ENCODE peak calls at places on chromosomes 16 and 17, in six cellular contexts. E is esophagus squamous epithelium, N is sigmoid colon, K is IMR-90, U is body of pancreas, R is transverse colon. C is an unnamed sample.

GRCh38 chr16:53150769-53151168 is 96.0 kb downstream of the CHD9 start:
- DNase-seq in E (no peak), N (no peak), K (no peak), U (no peak), R (no peak), C (no peak)

GRCh38 chr16:8866118-8866883 is 2.5 kb downstream of the CARHSP1 start:
- DNase-seq in E (no peak), N (peak; percentile 89), K (no peak), U (peak; percentile 59), R (peak; percentile 54), C (no peak)

GRCh38 chr17:66906321-66907278 is 57.9 kb upstream of the CACNG4 start:
- DNase-seq in E (no peak), N (peak; percentile 86), K (peak; percentile 76), U (peak; percentile 94), R (peak; percentile 83), C (peak; percentile 83)

GRCh38 chr17:77437017-77437416 is 296.2 kb downstream of the SEC14L1 start:
- DNase-seq in E (no peak), N (peak; percentile 82), K (peak; percentile 80), U (no peak), R (peak; percentile 42), C (peak; percentile 87)

GRCh38 chr17:83171661-83172060 is 92.3 kb downstream of the METRNL start:
- DNase-seq in E (no peak), N (no peak), K (no peak), U (no peak), R (no peak), C (no peak)

GRCh38 chr16:1706386-1707192 is 594 bp downstream of the MAPK8IP3 start:
- DNase-seq in E (no peak), N (no peak), K (peak; percentile 36), U (no peak), R (no peak), C (no peak)

GRCh38 chr17:31900877-31901276 is 631 bp downstream of the UTP6 start:
- DNase-seq in E (no peak), N (no peak), K (peak; percentile 25), U (no peak), R (no peak), C (no peak)

GRCh38 chr16:72927199-72928088 is 120.5 kb downstream of the ZFHX3 start:
- DNase-seq in E (no peak), N (peak; percentile 65), K (peak; percentile 97), U (peak; percentile 56), R (peak; percentile 20), C (peak; percentile 71)

GRCh38 chr17:49249292-49249794 is 18.8 kb upstream of the PHOSPHO1 start:
- DNase-seq in E (no peak), N (no peak), K (no peak), U (peak; percentile 20), R (no peak), C (no peak)

GRCh38 chr16:86894168-86894567 is 315.8 kb downstream of the FOXL1 start:
- DNase-seq in E (no peak), N (no peak), K (no peak), U (no peak), R (no peak), C (no peak)

GRCh38 chr16:84292032-84292431 is 2.6 kb upstream of the WFDC1 start:
- DNase-seq in E (no peak), N (no peak), K (no peak), U (no peak), R (no peak), C (no peak)

GRCh38 chr16:3182608-3183444 is 5.2 kb upstream of the OR1F1 start:
- DNase-seq in E (no peak), N (no peak), K (peak; percentile 55), U (peak; percentile 50), R (peak; percentile 35), C (peak; percentile 88)

GRCh38 chr17:7774037-7774659 is 56.6 kb downstream of the DNAH2 start:
- DNase-seq in E (no peak), N (no peak), K (peak; percentile 78), U (no peak), R (no peak), C (no peak)

GRCh38 chr16:78122774-78123315 is 23.4 kb downstream of the WWOX start:
- DNase-seq in E (no peak), N (no peak), K (peak; percentile 53), U (no peak), R (no peak), C (no peak)

GRCh38 chr16:2460916-2461315 is 1.0 kb downstream of the TEDC2 start:
- DNase-seq in E (no peak), N (no peak), K (no peak), U (no peak), R (no peak), C (no peak)

GRCh38 chr16:72530434-72530833 is 358.5 kb upstream of the PMFBP1 start:
- DNase-seq in E (no peak), N (no peak), K (peak; percentile 75), U (no peak), R (no peak), C (no peak)

GRCh38 chr17:75151893-75152292 is 2.4 kb downstream of the JPT1 start:
- DNase-seq in E (no peak), N (no peak), K (peak; percentile 52), U (no peak), R (no peak), C (no peak)

GRCh38 chr16:46673320-46674013 is 15.5 kb downstream of the VPS35 start:
- DNase-seq in E (no peak), N (no peak), K (peak; percentile 69), U (peak; percentile 31), R (peak; percentile 29), C (no peak)

GRCh38 chr17:18201108-18201507 is 17.5 kb downstream of the ALKBH5 start:
- DNase-seq in E (no peak), N (no peak), K (no peak), U (no peak), R (no peak), C (no peak)

DNA sequence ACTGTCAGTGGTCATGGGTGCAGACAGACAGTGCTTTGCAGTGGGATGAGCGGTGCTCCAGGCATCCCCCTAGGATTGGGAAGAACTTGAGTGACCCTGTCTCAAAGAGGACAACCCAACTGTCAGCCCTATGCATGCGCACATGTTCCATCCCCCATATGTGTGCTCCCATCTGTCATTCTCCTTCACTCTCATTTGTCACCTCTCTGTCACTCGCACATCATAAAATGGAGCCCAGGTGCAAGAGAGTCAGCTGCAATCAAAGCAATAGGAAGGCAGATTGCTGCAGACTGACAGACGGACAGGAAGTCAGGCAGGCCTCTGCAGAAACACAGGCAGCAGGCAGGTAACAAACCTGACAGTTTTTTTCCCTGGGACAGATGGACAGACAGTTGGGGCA is 101.8 kb upstream of the CCL1 start:
- DNase-seq in E (no peak), N (no peak), K (no peak), U (no peak), R (no peak), C (no peak)
- TF ChIP-seq CTCF in E (no peak), N (no peak), K (no peak), U (no peak), R (no peak), C (no peak)

DNA sequence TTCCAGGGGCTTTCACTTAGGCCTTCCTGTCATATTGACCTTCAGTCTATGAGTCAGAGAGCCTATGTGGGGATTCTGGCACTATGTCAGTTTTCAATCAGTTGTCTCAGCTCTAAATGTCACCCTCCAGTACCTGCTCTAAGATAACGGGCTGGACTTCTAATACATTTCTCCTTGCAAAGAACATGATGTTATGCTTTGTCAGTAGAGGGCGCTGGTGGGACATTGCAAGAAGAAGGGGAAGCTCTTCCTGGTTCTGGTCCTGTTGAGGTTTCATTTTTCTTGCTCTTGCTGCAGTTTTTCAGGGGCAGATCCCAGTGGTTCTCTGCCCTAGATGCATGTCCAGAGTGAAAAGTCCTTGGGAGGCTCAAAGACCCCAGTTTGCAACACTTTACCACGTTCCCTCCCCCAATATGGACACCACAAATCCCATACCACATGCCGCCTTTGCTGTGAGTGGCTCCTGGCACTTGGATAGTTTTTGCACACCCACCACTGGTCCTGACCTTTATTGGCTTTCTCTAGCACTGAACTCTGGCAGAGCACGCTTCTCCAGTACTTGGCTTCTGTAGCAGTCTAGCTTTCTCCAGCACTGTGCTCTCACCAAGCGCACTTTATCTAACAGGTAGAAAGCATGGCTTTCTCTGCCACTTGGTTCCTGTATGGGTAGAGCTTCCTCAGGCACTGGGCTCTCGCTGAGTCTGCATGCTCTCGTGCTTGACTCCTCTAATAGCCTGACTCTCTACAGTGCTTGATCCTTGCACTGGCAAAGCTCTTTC is 49.0 kb downstream of the BCL7C start:
- DNase-seq in E (peak; percentile 27), N (peak; percentile 82), K (peak; percentile 90), U (peak; percentile 84), R (peak; percentile 76), C (no peak)
- TF ChIP-seq POLR2A in E (no peak), N (no peak), K (no peak), U (no peak), R (no peak), C (no peak)

DNA sequence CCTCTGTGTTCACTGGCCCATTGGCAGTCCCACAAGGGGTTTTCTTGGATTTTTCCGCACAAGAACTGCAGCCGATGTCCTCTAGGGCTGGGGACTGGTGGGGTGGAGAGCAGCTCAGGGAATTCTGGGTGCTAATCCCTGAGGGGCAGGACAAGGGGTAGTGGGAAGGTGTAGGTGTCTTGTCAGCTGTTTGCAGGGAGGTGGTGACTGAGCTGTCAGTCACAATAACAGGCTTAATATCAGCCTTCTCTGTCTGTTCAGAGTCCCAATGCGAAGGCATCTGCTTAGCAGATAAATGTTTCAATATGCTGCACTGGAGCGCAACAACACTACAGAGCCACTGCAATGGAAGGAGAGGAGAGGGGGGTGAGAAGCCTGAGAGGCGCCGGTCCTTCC is 10.1 kb upstream of the DHRS13 start:
- DNase-seq in E (no peak), N (no peak), K (no peak), U (no peak), R (no peak), C (no peak)
- H3K27ac ChIP-seq in E (no peak overlapping the region), N (no peak overlapping the region), K (no peak overlapping the region), U (no peak overlapping the region), R (peak overlapping the region; percentile 49), C (peak overlapping the region; percentile 3)

GRCh38 chr17:4986403-4986802 is 1.1 kb downstream of the CAMTA2 start:
- DNase-seq in E (no peak), N (peak; percentile 64), K (no peak), U (no peak), R (peak; percentile 37), C (peak; percentile 78)

GRCh38 chr17:4987767-4988083 is 250 bp upstream of the CAMTA2 start:
- DNase-seq in E (no peak), N (no peak), K (no peak), U (no peak), R (no peak), C (no peak)

GRCh38 chr17:4988168-4988567 is 693 bp upstream of the CAMTA2 start:
- DNase-seq in E (no peak), N (no peak), K (no peak), U (no peak), R (no peak), C (no peak)

GRCh38 chr17:4986951-4987766 is at the start of gene CAMTA2:
- DNase-seq in E (no peak), N (peak; percentile 95), K (peak; percentile 56), U (peak; percentile 86), R (peak; percentile 93), C (peak; percentile 97)
- TF ChIP-seq CTCF in E (peak; percentile 68), N (peak; percentile 80), K (peak; percentile 71), U (peak; percentile 76), R (peak; percentile 75), C (peak; percentile 87)

GRCh38 chr17:6479626-6480324 is 35.5 kb downstream of the PIMREG start:
- DNase-seq in E (no peak), N (no peak), K (no peak), U (no peak), R (no peak), C (no peak)
- TF ChIP-seq POLR2A in E (no peak), N (no peak), K (no peak), U (no peak), R (no peak), C (no peak)

GRCh38 chr17:82049521-82049971 is 2.1 kb downstream of the RFNG start:
- DNase-seq in E (no peak), N (no peak), K (no peak), U (no peak), R (no peak), C (peak; percentile 75)
- H3K27ac ChIP-seq in E (no peak overlapping the region), N (no peak overlapping the region), K (no peak overlapping the region), U (no peak overlapping the region), R (no peak overlapping the region), C (no peak overlapping the region)